ENCODE peak calls at places on chromosome 20, in six cellular contexts. J, M, P, V, K and I are unnamed samples.

GRCh38 chr20:15867017-15867416 is 706.2 kb downstream of the KIF16B start:
- DNase-seq in J (no peak), M (no peak), P (no peak), V (no peak), K (no peak), I (no peak)

GRCh38 chr20:62979876-62980373 is 26.8 kb downstream of the BHLHE23 start:
- DNase-seq in J (no peak), M (no peak), P (no peak), V (no peak), K (no peak), I (no peak)

GRCh38 chr20:15916623-15917022 is 656.6 kb downstream of the KIF16B start:
- DNase-seq in J (no peak), M (no peak), P (no peak), V (no peak), K (no peak), I (no peak)

GRCh38 chr20:23655551-23656211 is 17.9 kb upstream of the CST3 start:
- DNase-seq in J (no peak), M (no peak), P (no peak), V (no peak), K (no peak), I (peak; percentile 55)

GRCh38 chr20:35820715-35821114 is 48.9 kb downstream of the PHF20 start:
- DNase-seq in J (no peak), M (no peak), P (no peak), V (no peak), K (no peak), I (no peak)

GRCh38 chr20:62168061-62168460 is 14.8 kb upstream of the MTG2 start:
- DNase-seq in J (no peak), M (no peak), P (no peak), V (no peak), K (no peak), I (no peak)

GRCh38 chr20:51379601-51380341 is 162.7 kb downstream of the NFATC2 start:
- DNase-seq in J (no peak), M (no peak), P (no peak), V (no peak), K (no peak), I (no peak)

GRCh38 chr20:4225778-4226177 is 210.4 kb upstream of the RNF24 start:
- DNase-seq in J (no peak), M (no peak), P (no peak), V (no peak), K (no peak), I (peak; percentile 37)

GRCh38 chr20:38034961-38035360 is 1.4 kb downstream of the RPRD1B start:
- DNase-seq in J (no peak), M (no peak), P (no peak), V (no peak), K (no peak), I (no peak)

GRCh38 chr20:51697119-51697826 is 70.9 kb downstream of the ATP9A start:
- DNase-seq in J (no peak), M (no peak), P (no peak), V (no peak), K (no peak), I (no peak)

GRCh38 chr20:3080939-3081388 is 3.6 kb downstream of the AVP start:
- DNase-seq in J (no peak), M (no peak), P (no peak), V (no peak), K (no peak), I (no peak)

GRCh38 chr20:11101243-11101642 is 427.4 kb upstream of the JAG1 start:
- DNase-seq in J (no peak), M (no peak), P (no peak), V (no peak), K (no peak), I (no peak)

GRCh38 chr20:59748555-59749292 is 144.4 kb downstream of the PHACTR3 start:
- DNase-seq in J (no peak), M (no peak), P (no peak), V (no peak), K (no peak), I (peak; percentile 65)

GRCh38 chr20:31856516-31856915 is 11.1 kb upstream of the FOXS1 start:
- DNase-seq in J (no peak), M (no peak), P (no peak), V (no peak), K (no peak), I (no peak)

GRCh38 chr20:46901638-46902037 is 7.0 kb downstream of the EYA2 start:
- DNase-seq in J (no peak), M (no peak), P (no peak), V (no peak), K (peak; percentile 68), I (no peak)

GRCh38 chr20:9500121-9500911 is 14.1 kb upstream of the LAMP5 start:
- DNase-seq in J (no peak), M (no peak), P (no peak), V (no peak), K (no peak), I (no peak)

GRCh38 chr20:50308513-50309279 is 118.1 kb downstream of the CEBPB start:
- DNase-seq in J (peak; percentile 77), M (peak; percentile 42), P (peak; percentile 90), V (peak; percentile 70), K (peak; percentile 70), I (peak; percentile 96)

GRCh38 chr20:24353135-24353694 is 116.2 kb upstream of the SYNDIG1 start:
- DNase-seq in J (no peak), M (no peak), P (no peak), V (no peak), K (no peak), I (no peak)

GRCh38 chr20:64253443-64253842 is 2.1 kb upstream of the PCMTD2 start:
- DNase-seq in J (no peak), M (no peak), P (no peak), V (no peak), K (no peak), I (no peak)

GRCh38 chr20:62364911-62365736 is 2.0 kb downstream of the LAMA5 start:
- DNase-seq in J (no peak), M (no peak), P (no peak), V (no peak), K (no peak), I (peak; percentile 36)

GRCh38 chr20:22797103-22797502 is 212.7 kb upstream of the FOXA2 start:
- DNase-seq in J (no peak), M (no peak), P (no peak), V (no peak), K (no peak), I (no peak)

GRCh38 chr20:37638527-37638926 is 55.3 kb upstream of the CTNNBL1 start:
- DNase-seq in J (no peak), M (no peak), P (no peak), V (no peak), K (no peak), I (no peak)

DNA sequence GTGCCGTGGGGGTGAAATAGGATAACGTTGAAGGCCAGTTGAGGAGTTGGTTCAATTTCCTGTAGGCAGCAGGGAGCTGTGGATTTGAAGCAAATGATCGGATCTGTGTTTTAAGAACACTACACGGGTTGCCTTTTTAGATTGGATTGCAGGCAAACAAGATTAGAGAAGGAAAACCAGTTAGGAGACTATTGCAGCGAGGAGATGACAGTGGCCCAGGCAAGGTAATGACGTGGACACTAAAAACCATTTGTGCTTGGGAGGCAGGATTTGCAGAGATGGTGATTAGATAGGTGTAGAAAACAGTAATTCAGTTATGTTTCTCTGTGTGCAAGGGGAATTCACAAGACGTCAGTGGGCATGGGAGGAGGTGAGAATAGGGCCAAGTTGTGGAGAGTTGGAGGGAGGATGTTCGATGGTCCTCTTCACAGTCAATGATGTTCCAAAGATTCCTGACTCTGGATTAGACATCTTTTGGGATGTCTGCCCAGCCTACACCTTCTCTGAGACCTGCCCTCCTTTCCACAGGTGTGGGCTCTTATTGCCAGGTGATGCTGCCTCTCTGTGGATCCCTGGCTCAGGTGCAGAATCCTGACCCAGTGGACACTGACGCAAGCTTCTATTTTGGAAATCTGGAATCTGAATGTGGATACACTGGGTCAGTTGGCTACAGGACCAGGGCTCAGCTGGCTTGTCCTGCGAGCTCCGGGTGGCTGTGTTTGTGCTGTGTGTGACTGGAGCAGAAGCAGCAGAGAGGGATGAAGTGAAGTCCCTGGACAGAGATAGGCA is 54.2 kb downstream of the TFAP2C start:
- DNase-seq in J (no peak), M (no peak), P (no peak), V (no peak), K (no peak), I (no peak)
- TF ChIP-seq POLR2A in J (no peak), M (no peak), P (no peak), V (no peak), K (no peak), I (no peak)

GRCh38 chr20:17896247-17896723 is 72.3 kb downstream of the SNX5 start:
- DNase-seq in J (no peak), M (no peak), P (no peak), V (no peak), K (no peak), I (no peak)
- H3K27ac ChIP-seq in J (peak overlapping the region; percentile 94), M (no peak overlapping the region), P (no peak overlapping the region), V (peak overlapping the region; percentile 81), K (peak overlapping the region; percentile 65), I (peak overlapping the region; percentile 88)

DNA sequence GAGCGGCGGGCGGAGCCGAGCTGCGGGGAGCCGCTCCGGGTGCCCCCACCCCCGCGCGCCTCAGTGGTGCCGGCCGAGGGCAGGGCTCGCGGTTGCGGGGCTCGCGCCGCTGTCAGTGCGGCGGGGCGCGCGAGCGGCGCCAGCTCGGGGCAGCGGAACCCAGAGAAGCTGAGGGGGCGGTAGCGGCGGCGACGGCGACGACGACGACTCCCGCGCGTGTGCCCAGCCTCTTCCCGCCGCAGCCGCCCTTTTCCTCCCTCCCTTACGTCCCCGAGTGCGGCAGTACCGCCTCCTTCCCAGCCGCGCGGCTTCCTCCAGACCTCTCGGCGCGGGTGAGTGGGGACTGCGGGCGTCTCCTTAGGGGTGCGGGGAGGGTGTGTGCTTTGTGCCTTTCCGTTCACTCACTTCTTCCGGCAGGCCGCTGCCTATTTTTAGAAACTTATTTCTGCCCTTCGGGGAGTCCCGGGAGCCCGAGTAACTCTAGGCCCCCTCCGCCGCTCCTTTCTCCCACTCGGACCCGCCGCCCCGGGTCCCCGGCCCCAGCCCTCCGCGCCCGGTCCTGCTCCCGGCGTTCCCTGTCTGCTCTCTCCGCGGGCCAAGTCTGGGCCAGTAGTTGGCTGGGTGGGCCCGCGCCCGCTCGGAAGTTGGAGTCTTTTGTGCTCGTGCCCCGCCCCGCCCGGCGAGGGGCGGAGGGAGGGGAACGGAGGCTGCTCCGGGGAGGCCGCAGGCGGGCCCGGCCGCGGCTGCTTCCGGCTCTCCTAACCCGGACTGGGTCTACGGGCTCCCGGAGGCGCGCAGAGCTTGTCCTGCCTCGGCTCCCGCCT is at the start of gene RALY:
- DNase-seq in J (peak; percentile 78), M (peak; percentile 24), P (peak; percentile 68), V (peak; percentile 91), K (peak; percentile 80), I (peak; percentile 81)
- H3K4me1 ChIP-seq in J (no peaks in the 10 kb centered on the region), M (peaks cover 27% of the 10 kb centered on the region), P (peaks cover 23% of the 10 kb centered on the region), V (peaks cover 13% of the 10 kb centered on the region), K (peaks cover 15% of the 10 kb centered on the region), I (peaks cover 6% of the 10 kb centered on the region)

GRCh38 chr20:33441142-33441955 is 2.2 kb downstream of the SNTA1 start:
- DNase-seq in J (no peak), M (no peak), P (no peak), V (no peak), K (no peak), I (no peak)

GRCh38 chr20:33443006-33443511 is 504 bp downstream of the SNTA1 start:
- DNase-seq in J (no peak), M (no peak), P (peak; percentile 17), V (peak; percentile 58), K (no peak), I (peak; percentile 41)

GRCh38 chr20:33442136-33443005 is 1.2 kb downstream of the SNTA1 start:
- DNase-seq in J (no peak), M (no peak), P (no peak), V (no peak), K (no peak), I (no peak)

GRCh38 chr20:33444797-33445560 is 1.4 kb upstream of the SNTA1 start:
- DNase-seq in J (no peak), M (no peak), P (no peak), V (no peak), K (no peak), I (no peak)

GRCh38 chr20:33443512-33444239 is at the start of gene SNTA1:
- DNase-seq in J (peak; percentile 90), M (no peak), P (peak; percentile 84), V (peak; percentile 97), K (peak; percentile 93), I (peak; percentile 91)
- TF ChIP-seq POLR2A in J (no peak), M (no peak), P (peak; percentile 24), V (no peak), K (no peak), I (no peak)